ENCODE peak calls at places on chromosomes 4 and X, in nine cellular contexts. One of them, this sample, is unnamed. For H3K4me1, the result is how much of the 10 kb centered on the place peaks cover.

GRCh38 chr4:38905657-38906398 is 38.2 kb downstream of the FAM114A1 start:
- DNase-seq in IMR-90: no peak
- DNase-seq in endodermal cell: no peak
- DNase-seq in right atrium auricular region: no peak
- DNase-seq in tibial nerve: no peak
- DNase-seq in MM.1S: no peak
- DNase-seq in H1: no peak
- DNase-seq in neural progenitor cell: no peak
- DNase-seq in GM23248: no peak
- DNase-seq in this sample: no peak

GRCh38 chrX:38006283-38006682 is at the start of gene SYTL5:
- DNase-seq in MM.1S: no peak
- DNase-seq in endodermal cell: no peak
- DNase-seq in neural progenitor cell: no peak
- DNase-seq in GM23248: no peak
- DNase-seq in IMR-90: no peak
- DNase-seq in tibial nerve: no peak
- DNase-seq in right atrium auricular region: no peak
- DNase-seq in H1: no peak
- DNase-seq in this sample: no peak

GRCh38 chr4:77734928-77735327 is 84.2 kb downstream of the CNOT6L start:
- DNase-seq in endodermal cell: peak
- DNase-seq in GM23248: peak
- DNase-seq in right atrium auricular region: no peak
- DNase-seq in MM.1S: peak
- DNase-seq in tibial nerve: no peak
- DNase-seq in IMR-90: peak
- DNase-seq in neural progenitor cell: no peak
- DNase-seq in H1: peak
- DNase-seq in this sample: peak

GRCh38 chr4:81031389-81032173 is 1.1 kb downstream of the BMP3 start:
- DNase-seq in IMR-90: no peak
- DNase-seq in right atrium auricular region: no peak
- DNase-seq in MM.1S: no peak
- DNase-seq in neural progenitor cell: peak
- DNase-seq in endodermal cell: peak
- DNase-seq in GM23248: no peak
- DNase-seq in tibial nerve: no peak
- DNase-seq in H1: no peak
- DNase-seq in this sample: no peak

GRCh38 chrX:15674514-15674898 is 9.9 kb upstream of the CLTRN start:
- DNase-seq in IMR-90: peak
- DNase-seq in right atrium auricular region: peak
- DNase-seq in MM.1S: peak
- DNase-seq in H1: no peak
- DNase-seq in endodermal cell: no peak
- DNase-seq in tibial nerve: peak
- DNase-seq in neural progenitor cell: peak
- DNase-seq in GM23248: peak
- DNase-seq in this sample: peak

GRCh38 chr4:1291996-1292702 is 2.5 kb downstream of the MAEA start:
- DNase-seq in right atrium auricular region: no peak
- DNase-seq in IMR-90: no peak
- DNase-seq in H1: no peak
- DNase-seq in GM23248: no peak
- DNase-seq in tibial nerve: no peak
- DNase-seq in endodermal cell: peak
- DNase-seq in neural progenitor cell: no peak
- DNase-seq in MM.1S: no peak
- DNase-seq in this sample: no peak

GRCh38 chrX:79080131-79080530 is 64.4 kb upstream of the GPR174 start:
- DNase-seq in MM.1S: no peak
- DNase-seq in endodermal cell: no peak
- DNase-seq in right atrium auricular region: no peak
- DNase-seq in GM23248: peak
- DNase-seq in H1: no peak
- DNase-seq in neural progenitor cell: no peak
- DNase-seq in tibial nerve: no peak
- DNase-seq in IMR-90: no peak
- DNase-seq in this sample: no peak

GRCh38 chrX:24475480-24475879 is 10.4 kb downstream of the PDK3 start:
- DNase-seq in tibial nerve: no peak
- DNase-seq in IMR-90: no peak
- DNase-seq in H1: no peak
- DNase-seq in MM.1S: no peak
- DNase-seq in GM23248: no peak
- DNase-seq in right atrium auricular region: no peak
- DNase-seq in endodermal cell: no peak
- DNase-seq in neural progenitor cell: no peak
- DNase-seq in this sample: peak

GRCh38 chr4:127479031-127479622 is 153.6 kb upstream of the INTU start:
- DNase-seq in IMR-90: peak
- DNase-seq in right atrium auricular region: no peak
- DNase-seq in neural progenitor cell: peak
- DNase-seq in MM.1S: peak
- DNase-seq in endodermal cell: no peak
- DNase-seq in H1: no peak
- DNase-seq in GM23248: peak
- DNase-seq in tibial nerve: no peak
- DNase-seq in this sample: peak

GRCh38 chr4:96347582-96347981 is 507.7 kb downstream of the PDHA2 start:
- DNase-seq in neural progenitor cell: no peak
- DNase-seq in MM.1S: no peak
- DNase-seq in right atrium auricular region: no peak
- DNase-seq in tibial nerve: no peak
- DNase-seq in H1: no peak
- DNase-seq in GM23248: no peak
- DNase-seq in endodermal cell: no peak
- DNase-seq in IMR-90: no peak
- DNase-seq in this sample: no peak

GRCh38 chrX:111095974-111096870 is at the start of gene PAK3:
- DNase-seq in MM.1S: peak
- DNase-seq in neural progenitor cell: peak
- DNase-seq in GM23248: peak
- DNase-seq in H1: no peak
- DNase-seq in tibial nerve: peak
- DNase-seq in right atrium auricular region: no peak
- DNase-seq in endodermal cell: peak
- DNase-seq in IMR-90: peak
- DNase-seq in this sample: peak

GRCh38 chr4:96603635-96604034 is 763.7 kb downstream of the PDHA2 start:
- DNase-seq in IMR-90: no peak
- DNase-seq in neural progenitor cell: no peak
- DNase-seq in H1: no peak
- DNase-seq in endodermal cell: no peak
- DNase-seq in GM23248: no peak
- DNase-seq in tibial nerve: no peak
- DNase-seq in MM.1S: no peak
- DNase-seq in right atrium auricular region: no peak
- DNase-seq in this sample: no peak

GRCh38 chr4:22824091-22824490 is 131.4 kb downstream of the GBA3 start:
- DNase-seq in IMR-90: no peak
- DNase-seq in endodermal cell: no peak
- DNase-seq in GM23248: no peak
- DNase-seq in right atrium auricular region: no peak
- DNase-seq in H1: no peak
- DNase-seq in neural progenitor cell: no peak
- DNase-seq in tibial nerve: no peak
- DNase-seq in MM.1S: no peak
- DNase-seq in this sample: no peak

GRCh38 chrX:128805236-128805635 is 718.1 kb downstream of the SMARCA1 start:
- DNase-seq in tibial nerve: no peak
- DNase-seq in right atrium auricular region: no peak
- DNase-seq in MM.1S: no peak
- DNase-seq in endodermal cell: no peak
- DNase-seq in neural progenitor cell: no peak
- DNase-seq in GM23248: no peak
- DNase-seq in IMR-90: no peak
- DNase-seq in H1: no peak
- DNase-seq in this sample: no peak

GRCh38 chr4:98148856-98149255 is 5.6 kb upstream of the STPG2 start:
- DNase-seq in neural progenitor cell: no peak
- DNase-seq in right atrium auricular region: no peak
- DNase-seq in MM.1S: no peak
- DNase-seq in tibial nerve: no peak
- DNase-seq in H1: no peak
- DNase-seq in IMR-90: no peak
- DNase-seq in GM23248: no peak
- DNase-seq in endodermal cell: no peak
- DNase-seq in this sample: peak

GRCh38 chrX:2703991-2704369 is 12.9 kb downstream of the CD99 start:
- DNase-seq in neural progenitor cell: no peak
- DNase-seq in H1: no peak
- DNase-seq in endodermal cell: peak
- DNase-seq in right atrium auricular region: no peak
- DNase-seq in GM23248: peak
- DNase-seq in MM.1S: no peak
- DNase-seq in tibial nerve: peak
- DNase-seq in IMR-90: no peak
- DNase-seq in this sample: no peak

GRCh38 chr4:80876810-80877209 is 153.7 kb upstream of the BMP3 start:
- DNase-seq in right atrium auricular region: no peak
- DNase-seq in GM23248: peak
- DNase-seq in tibial nerve: no peak
- DNase-seq in IMR-90: no peak
- DNase-seq in endodermal cell: no peak
- DNase-seq in neural progenitor cell: no peak
- DNase-seq in MM.1S: peak
- DNase-seq in H1: no peak
- DNase-seq in this sample: no peak

GRCh38 chr4:32219306-32220075 is 1499.3 kb downstream of the PCDH7 start:
- DNase-seq in GM23248: no peak
- DNase-seq in neural progenitor cell: no peak
- DNase-seq in right atrium auricular region: no peak
- DNase-seq in tibial nerve: no peak
- DNase-seq in MM.1S: no peak
- DNase-seq in H1: no peak
- DNase-seq in endodermal cell: no peak
- DNase-seq in IMR-90: peak
- DNase-seq in this sample: no peak
- H3K4me1 ChIP-seq in GM23248: under half
- H3K4me1 ChIP-seq in neural progenitor cell: under half
- H3K4me1 ChIP-seq in right atrium auricular region: under half
- H3K4me1 ChIP-seq in tibial nerve: under half
- H3K4me1 ChIP-seq in MM.1S: under half
- H3K4me1 ChIP-seq in H1: under half
- H3K4me1 ChIP-seq in endodermal cell: under half
- H3K4me1 ChIP-seq in IMR-90: under half
- H3K4me1 ChIP-seq in this sample: under half

DNA sequence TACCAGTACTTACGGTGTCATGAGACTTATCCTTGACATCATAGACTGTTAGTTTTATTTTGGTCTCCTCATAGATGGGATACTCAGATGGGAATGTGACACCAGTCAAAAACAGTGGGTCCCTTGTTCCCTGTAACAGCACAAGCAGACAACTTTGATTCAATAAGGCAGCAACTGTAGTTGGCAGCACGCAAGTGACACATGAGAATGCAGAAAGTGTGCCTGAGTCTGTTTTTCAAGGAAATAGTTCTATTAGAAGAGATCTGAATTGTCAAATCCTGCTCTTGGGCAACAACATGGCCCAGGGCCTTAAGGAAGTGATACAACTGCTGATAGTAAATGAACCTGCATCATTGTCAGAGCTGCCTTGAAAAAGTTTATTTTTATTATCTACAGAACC is 443.2 kb downstream of the INPP4B start:
- DNase-seq in GM23248: peak
- DNase-seq in endodermal cell: no peak
- DNase-seq in MM.1S: no peak
- DNase-seq in IMR-90: peak
- DNase-seq in right atrium auricular region: no peak
- DNase-seq in H1: no peak
- DNase-seq in neural progenitor cell: no peak
- DNase-seq in tibial nerve: peak
- DNase-seq in this sample: peak
- H3K27ac ChIP-seq in GM23248: peak
- H3K27ac ChIP-seq in endodermal cell: peak
- H3K27ac ChIP-seq in MM.1S: no peak
- H3K27ac ChIP-seq in IMR-90: peak
- H3K27ac ChIP-seq in right atrium auricular region: peak
- H3K27ac ChIP-seq in H1: no peak
- H3K27ac ChIP-seq in neural progenitor cell: no peak
- H3K27ac ChIP-seq in tibial nerve: peak
- H3K27ac ChIP-seq in this sample: peak

DNA sequence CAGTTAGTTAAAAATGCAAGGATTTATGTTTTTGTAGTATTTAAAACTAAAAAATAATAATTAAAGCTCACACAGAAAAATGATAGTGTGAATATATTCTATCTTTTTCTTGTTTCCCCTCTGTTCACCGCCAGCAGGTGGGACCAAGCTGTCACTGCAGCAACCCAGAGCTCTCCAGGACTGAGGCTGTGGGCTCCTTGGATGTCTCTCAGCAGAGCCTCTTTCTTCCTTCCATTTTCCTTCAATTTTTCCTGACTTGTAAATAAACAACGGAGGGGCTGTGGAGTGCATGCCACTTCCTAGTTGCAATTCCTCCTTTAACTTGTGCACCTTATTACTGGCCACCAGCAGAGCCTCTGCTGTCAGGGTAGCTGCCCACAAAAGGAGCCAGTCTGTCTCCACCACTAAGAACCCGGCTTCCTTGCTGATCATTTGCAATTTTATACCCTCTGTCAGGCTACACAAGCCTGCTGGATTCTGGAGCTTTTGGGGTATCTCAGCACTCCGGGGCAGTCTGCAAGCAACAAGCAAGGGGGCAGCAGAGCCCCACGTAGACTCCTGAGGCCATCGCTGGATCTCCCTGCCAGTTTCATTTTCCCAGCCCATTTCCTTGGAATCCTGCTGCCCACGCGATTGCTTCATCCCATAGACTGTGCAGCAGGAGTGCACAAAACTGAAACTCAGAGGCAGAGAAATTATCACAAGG is 1467.4 kb downstream of the C4orf33 start:
- DNase-seq in right atrium auricular region: peak
- DNase-seq in GM23248: peak
- DNase-seq in MM.1S: peak
- DNase-seq in endodermal cell: peak
- DNase-seq in neural progenitor cell: peak
- DNase-seq in tibial nerve: peak
- DNase-seq in IMR-90: peak
- DNase-seq in H1: peak
- DNase-seq in this sample: peak
- H3K4me3 ChIP-seq in right atrium auricular region: peak
- H3K4me3 ChIP-seq in GM23248: no peak
- H3K4me3 ChIP-seq in MM.1S: peak
- H3K4me3 ChIP-seq in endodermal cell: no peak
- H3K4me3 ChIP-seq in neural progenitor cell: no peak
- H3K4me3 ChIP-seq in tibial nerve: peak
- H3K4me3 ChIP-seq in IMR-90: peak
- H3K4me3 ChIP-seq in H1: no peak
- H3K4me3 ChIP-seq in this sample: peak

DNA sequence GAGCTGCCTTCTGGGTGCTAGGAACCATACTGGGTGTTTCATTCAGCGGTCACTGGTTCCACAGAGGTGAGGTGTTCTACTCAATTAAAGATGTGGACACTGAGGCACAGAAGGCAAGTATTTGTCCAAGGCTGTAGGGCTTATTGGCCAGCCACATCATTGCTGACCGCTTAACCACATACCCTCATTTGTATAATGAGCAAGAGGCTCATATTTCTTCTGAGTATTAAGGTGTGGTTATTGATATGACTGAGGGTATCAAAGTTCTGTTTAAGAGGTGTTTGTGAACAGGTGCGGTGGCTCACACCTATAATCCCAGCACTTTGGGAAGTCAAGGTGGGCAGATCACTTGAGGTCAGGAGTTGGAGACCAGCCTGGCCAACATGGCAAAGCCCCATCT is 14.3 kb downstream of the RNF4 start:
- DNase-seq in right atrium auricular region: no peak
- DNase-seq in endodermal cell: no peak
- DNase-seq in GM23248: no peak
- DNase-seq in MM.1S: no peak
- DNase-seq in H1: no peak
- DNase-seq in IMR-90: no peak
- DNase-seq in tibial nerve: no peak
- DNase-seq in neural progenitor cell: no peak
- DNase-seq in this sample: no peak
- H3K4me1 ChIP-seq in right atrium auricular region: half or more
- H3K4me1 ChIP-seq in endodermal cell: under half
- H3K4me1 ChIP-seq in GM23248: under half
- H3K4me1 ChIP-seq in MM.1S: half or more
- H3K4me1 ChIP-seq in H1: under half
- H3K4me1 ChIP-seq in IMR-90: under half
- H3K4me1 ChIP-seq in tibial nerve: half or more
- H3K4me1 ChIP-seq in neural progenitor cell: under half
- H3K4me1 ChIP-seq in this sample: under half

This sample was measured in SJCRH30.